ENCODE peak calls at places on chromosomes 5 and 9, in six cellular contexts. Y, G, I, Q, L and J are unnamed samples. For H3K36me3 and H3K4me1, the result is how much of the 10 kb centered on the place peaks cover.

GRCh38 chr5:170752257-170753215 is 31.0 kb upstream of the GABRP start:
- DNase-seq in G (no peak), L (no peak), Y (no peak), Q (no peak), I (no peak), J (no peak)

GRCh38 chr5:14584848-14585247 is 3.3 kb downstream of the OTULINL start:
- DNase-seq in G (peak), Y (no peak), Q (no peak), L (no peak), I (no peak), J (no peak)

GRCh38 chr5:93884254-93884653 is 142.9 kb upstream of the POU5F2 start:
- DNase-seq in Q (no peak), L (no peak), Y (no peak), G (no peak), I (no peak), J (no peak)

GRCh38 chr9:135249191-135249590 is 161.7 kb downstream of the OLFM1 start:
- DNase-seq in Y (peak), Q (no peak), G (peak), L (no peak), I (no peak), J (peak)

GRCh38 chr9:137458194-137459146 is 664 bp downstream of the NSMF start:
- DNase-seq in I (peak), Y (peak), Q (no peak), G (peak), L (no peak), J (peak)

GRCh38 chr5:144267961-144268513 is 97.4 kb downstream of the KCTD16 start:
- DNase-seq in G (no peak), Y (no peak), I (no peak), Q (no peak), L (no peak), J (no peak)

GRCh38 chr9:15206949-15207696 is 99.9 kb downstream of the TTC39B start:
- DNase-seq in Q (no peak), L (no peak), Y (no peak), I (no peak), G (no peak), J (no peak)

GRCh38 chr9:75001719-75002421 is 26.2 kb downstream of the CARNMT1 start:
- DNase-seq in G (no peak), L (no peak), Y (no peak), Q (peak), I (no peak), J (no peak)

GRCh38 chr5:142679744-142680143 is 6.1 kb downstream of the FGF1 start:
- DNase-seq in Y (no peak), G (no peak), Q (no peak), I (no peak), L (no peak), J (no peak)

GRCh38 chr9:125460883-125461475 is 199.4 kb downstream of the GAPVD1 start:
- DNase-seq in Q (peak), Y (no peak), L (no peak), I (peak), G (no peak), J (no peak)

GRCh38 chr5:131635755-131636479 is 888 bp upstream of the RAPGEF6 start:
- DNase-seq in L (no peak), G (no peak), Q (peak), I (no peak), Y (no peak), J (no peak)

GRCh38 chr5:11027660-11028059 is 266.6 kb upstream of the DAP start:
- DNase-seq in L (no peak), Q (no peak), I (no peak), G (no peak), Y (no peak), J (no peak)

GRCh38 chr5:9226026-9226536 is 319.8 kb downstream of the SEMA5A start:
- DNase-seq in L (no peak), G (no peak), Y (no peak), Q (no peak), I (no peak), J (no peak)

GRCh38 chr5:77642915-77643653 is 4.6 kb upstream of the OTP start:
- DNase-seq in Q (no peak), G (no peak), I (no peak), Y (no peak), L (no peak), J (no peak)

GRCh38 chr5:18967637-18968036 is 1020.4 kb downstream of the CDH18 start:
- DNase-seq in L (no peak), Y (no peak), Q (no peak), I (no peak), G (no peak), J (no peak)

GRCh38 chr5:58259685-58260152 is 200.2 kb downstream of the PLK2 start:
- DNase-seq in Y (no peak), I (no peak), L (no peak), Q (no peak), G (no peak), J (no peak)

GRCh38 chr9:93119953-93120845 is 13.9 kb downstream of the NINJ1 start:
- DNase-seq in Q (peak), G (peak), L (peak), Y (peak), I (peak), J (peak)

GRCh38 chr9:113533335-113534225 is 70.1 kb downstream of the RGS3 start:
- DNase-seq in L (no peak), I (no peak), Y (peak), Q (no peak), G (no peak), J (no peak)

GRCh38 chr5:108421713-108422112 is 39.8 kb upstream of the FBXL17 start:
- DNase-seq in G (no peak), L (no peak), Y (no peak), Q (no peak), I (no peak), J (no peak)

GRCh38 chr5:33120671-33121070 is 320.1 kb upstream of the TARS1 start:
- DNase-seq in L (no peak), Q (no peak), G (no peak), Y (no peak), I (no peak), J (no peak)

GRCh38 chr5:135234242-135235000 is 164.6 kb downstream of the MACROH2A1 start:
- DNase-seq in G (no peak), Y (peak), Q (no peak), I (no peak), L (no peak), J (no peak)

GRCh38 chr9:99026271-99026955 is 78.5 kb upstream of the TGFBR1 start:
- DNase-seq in I (no peak), Q (no peak), Y (no peak), L (peak), G (no peak), J (no peak)

GRCh38 chr5:868599-869135 is 17.9 kb upstream of the ZDHHC11 start:
- DNase-seq in Q (no peak), I (no peak), Y (no peak), G (no peak), L (no peak), J (peak)
- H3K36me3 ChIP-seq in Q (under half), I (under half), Y (half or more), G (half or more), L (half or more), J (under half)

GRCh38 chr5:67963789-67964519 is 251.6 kb upstream of the PIK3R1 start:
- DNase-seq in L (no peak), Y (no peak), Q (no peak), G (no peak), I (no peak), J (no peak)

GRCh38 chr5:67969176-67969575 is 246.4 kb upstream of the PIK3R1 start:
- DNase-seq in L (no peak), Q (no peak), G (no peak), I (no peak), Y (no peak), J (no peak)

GRCh38 chr5:67960939-67961338 is 254.6 kb upstream of the PIK3R1 start:
- DNase-seq in I (no peak), Y (no peak), L (no peak), G (no peak), Q (no peak), J (no peak)

GRCh38 chr5:67966712-67967111 is 248.8 kb upstream of the PIK3R1 start:
- DNase-seq in G (no peak), L (no peak), Q (no peak), Y (no peak), I (no peak), J (no peak)

GRCh38 chr5:67964619-67965018 is 250.9 kb upstream of the PIK3R1 start:
- DNase-seq in Q (no peak), G (no peak), I (no peak), L (no peak), Y (no peak), J (no peak)
- H3K4me1 ChIP-seq in Q (under half), G (under half), I (under half), L (under half), Y (under half), J (under half)

DNA sequence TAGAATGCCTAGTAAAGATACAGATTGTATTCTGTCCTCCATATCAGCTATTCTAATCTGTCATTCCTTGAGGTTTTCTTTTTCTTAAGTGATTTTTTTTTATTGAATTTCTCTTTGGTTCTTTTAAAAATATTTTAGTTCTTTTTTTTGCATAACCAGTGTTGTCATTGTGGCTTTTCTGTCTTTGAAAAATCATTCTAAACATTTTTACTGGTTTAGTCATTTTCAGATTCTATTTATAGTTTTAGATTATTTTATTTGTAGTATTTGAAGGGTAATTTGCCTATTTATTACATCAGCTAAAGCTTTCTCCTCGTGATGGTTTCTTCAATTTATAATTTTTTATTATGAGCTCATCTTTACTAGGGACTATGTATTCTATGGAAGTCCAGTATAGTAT is 78.1 kb downstream of the NDUFAF2 start:
- DNase-seq in Q (no peak), I (no peak), Y (no peak), G (no peak), L (no peak), J (no peak)
- H3K27ac ChIP-seq in Q (no peak), I (no peak), Y (no peak), G (no peak), L (no peak), J (no peak)

DNA sequence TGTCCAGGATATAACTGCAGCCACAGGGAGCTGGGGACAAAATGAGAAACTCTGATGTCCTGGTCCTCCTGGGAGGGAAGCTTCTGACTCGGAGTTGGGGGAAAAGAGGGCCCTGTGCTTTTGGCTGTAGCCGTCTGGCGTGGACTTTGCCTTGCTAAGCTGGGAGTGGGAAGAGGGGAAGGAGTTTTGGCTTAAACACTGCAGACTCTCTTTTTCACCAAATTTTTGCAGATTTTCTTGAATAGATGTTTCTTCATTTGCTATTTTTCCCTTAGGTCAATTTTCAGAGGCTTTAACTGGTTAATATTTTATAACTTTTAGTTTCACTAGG is 15.7 kb upstream of the MAT2B start:
- DNase-seq in G (no peak), Q (no peak), I (no peak), Y (no peak), L (no peak), J (no peak)
- H3K36me3 ChIP-seq in G (under half), Q (under half), I (under half), Y (under half), L (under half), J (under half)

GRCh38 chr5:178542455-178542854 is 47.7 kb downstream of the COL23A1 start:
- DNase-seq in L (no peak), G (no peak), Q (peak), Y (peak), I (no peak), J (peak)
- H3K4me1 ChIP-seq in L (under half), G (under half), Q (under half), Y (under half), I (under half), J (under half)

GRCh38 chr9:121367651-121368510 is 2.2 kb downstream of the STOM start:
- DNase-seq in G (no peak), Q (no peak), Y (no peak), L (no peak), I (no peak), J (no peak)
- H3K27ac ChIP-seq in G (peak), Q (peak), Y (peak), L (peak), I (no peak), J (peak)

DNA sequence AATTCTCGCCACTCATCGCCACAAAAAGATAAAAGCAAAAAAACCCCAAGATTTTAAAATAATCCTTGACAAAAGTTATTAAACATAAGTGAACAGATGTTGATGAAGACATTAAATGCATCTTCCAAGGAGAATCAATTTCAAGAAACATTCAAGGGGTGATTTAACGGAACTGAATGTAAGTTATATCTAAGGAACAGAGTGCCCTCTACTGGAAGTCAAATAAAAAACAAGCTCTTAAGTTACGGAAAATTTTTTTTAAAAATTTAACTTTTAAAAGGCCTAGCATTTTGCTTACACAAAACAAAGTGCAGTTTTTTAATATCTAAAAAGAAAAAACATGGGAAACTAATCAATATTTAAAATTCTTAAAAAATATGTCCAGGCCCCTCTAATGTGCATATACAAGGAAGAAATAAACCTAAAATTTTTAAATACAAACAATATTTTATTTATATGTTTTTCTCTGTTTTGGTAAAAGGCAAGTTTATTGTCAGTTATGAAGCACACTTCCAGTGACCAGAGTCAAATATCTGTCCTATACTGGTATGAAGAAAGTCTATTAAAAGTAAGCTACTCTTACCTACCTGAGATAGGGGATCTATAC is 28.0 kb downstream of the TEX10 start:
- DNase-seq in Y (no peak), Q (no peak), I (no peak), G (no peak), L (no peak), J (no peak)
- H3K36me3 ChIP-seq in Y (half or more), Q (under half), I (under half), G (half or more), L (under half), J (under half)

GRCh38 chr9:122819326-122819725 is 9.1 kb downstream of the PDCL start:
- DNase-seq in G (no peak), L (peak), I (no peak), Y (no peak), Q (no peak), J (no peak)

GRCh38 chr9:122821278-122821952 is 7.0 kb downstream of the PDCL start:
- DNase-seq in G (peak), L (peak), Y (no peak), Q (peak), I (no peak), J (peak)

GRCh38 chr9:122819791-122820489 is 8.4 kb downstream of the PDCL start:
- DNase-seq in Q (no peak), L (peak), Y (no peak), I (no peak), G (no peak), J (no peak)

GRCh38 chr9:122822056-122822455 is 6.3 kb downstream of the PDCL start:
- DNase-seq in Y (no peak), I (no peak), Q (no peak), L (peak), G (no peak), J (no peak)

GRCh38 chr9:122820490-122820845 is 7.9 kb downstream of the PDCL start:
- DNase-seq in L (peak), Q (no peak), G (no peak), I (no peak), Y (no peak), J (no peak)
- H3K4me1 ChIP-seq in L (under half), Q (under half), G (half or more), I (under half), Y (half or more), J (under half)

GRCh38 chr5:138336952-138337684 is 948 bp upstream of the FAM53C start:
- DNase-seq in G (peak), L (peak), I (peak), Y (no peak), Q (peak), J (peak)
- H3K27ac ChIP-seq in G (peak), L (peak), I (peak), Y (peak), Q (peak), J (peak)